ENCODE peak calls at places on chromosomes 4 and X, in six cellular contexts. One of them, this sample, is unnamed.

GRCh38 chr4:6198768-6199343 is 1.5 kb downstream of the JAKMIP1 start:
- DNase-seq in gastrocnemius medialis: no peak
- DNase-seq in HCT116: no peak
- DNase-seq in ovary: no peak
- DNase-seq in CD4-positive, CD25-positive, alpha-beta regulatory T cell: peak; percentile 45
- DNase-seq in GM23338: peak; percentile 83
- DNase-seq in this sample: no peak

GRCh38 chr4:22463179-22463578 is 52.7 kb downstream of the ADGRA3 start:
- DNase-seq in HCT116: no peak
- DNase-seq in CD4-positive, CD25-positive, alpha-beta regulatory T cell: peak; percentile 3
- DNase-seq in GM23338: peak; percentile 28
- DNase-seq in ovary: no peak
- DNase-seq in gastrocnemius medialis: no peak
- DNase-seq in this sample: no peak

GRCh38 chr4:152243890-152244595 is 291.8 kb downstream of the FBXW7 start:
- DNase-seq in GM23338: no peak
- DNase-seq in HCT116: no peak
- DNase-seq in CD4-positive, CD25-positive, alpha-beta regulatory T cell: peak; percentile 18
- DNase-seq in ovary: no peak
- DNase-seq in gastrocnemius medialis: peak; percentile 20
- DNase-seq in this sample: no peak

GRCh38 chrX:153634832-153635231 is 12.2 kb upstream of the DUSP9 start:
- DNase-seq in GM23338: no peak
- DNase-seq in CD4-positive, CD25-positive, alpha-beta regulatory T cell: no peak
- DNase-seq in gastrocnemius medialis: no peak
- DNase-seq in ovary: peak; percentile 38
- DNase-seq in HCT116: no peak
- DNase-seq in this sample: no peak

GRCh38 chr4:53141308-53141707 is 224.6 kb downstream of the SCFD2 start:
- DNase-seq in CD4-positive, CD25-positive, alpha-beta regulatory T cell: no peak
- DNase-seq in GM23338: no peak
- DNase-seq in ovary: no peak
- DNase-seq in HCT116: no peak
- DNase-seq in gastrocnemius medialis: no peak
- DNase-seq in this sample: no peak

GRCh38 chr4:5751073-5751917 is 40.3 kb downstream of the EVC start:
- DNase-seq in ovary: no peak
- DNase-seq in CD4-positive, CD25-positive, alpha-beta regulatory T cell: no peak
- DNase-seq in GM23338: peak; percentile 23
- DNase-seq in gastrocnemius medialis: peak; percentile 36
- DNase-seq in HCT116: no peak
- DNase-seq in this sample: no peak

GRCh38 chr4:55758570-55758969 is 61.0 kb upstream of the EXOC1L start:
- DNase-seq in HCT116: no peak
- DNase-seq in gastrocnemius medialis: no peak
- DNase-seq in GM23338: no peak
- DNase-seq in ovary: no peak
- DNase-seq in CD4-positive, CD25-positive, alpha-beta regulatory T cell: no peak
- DNase-seq in this sample: no peak

GRCh38 chr4:157221426-157221894 is 932 bp downstream of the GRIA2 start:
- DNase-seq in gastrocnemius medialis: no peak
- DNase-seq in GM23338: peak; percentile 34
- DNase-seq in ovary: no peak
- DNase-seq in CD4-positive, CD25-positive, alpha-beta regulatory T cell: no peak
- DNase-seq in HCT116: no peak
- DNase-seq in this sample: no peak

GRCh38 chr4:15035152-15035551 is 32.9 kb downstream of the CPEB2 start:
- DNase-seq in ovary: no peak
- DNase-seq in HCT116: no peak
- DNase-seq in gastrocnemius medialis: no peak
- DNase-seq in GM23338: no peak
- DNase-seq in CD4-positive, CD25-positive, alpha-beta regulatory T cell: peak; percentile 35
- DNase-seq in this sample: no peak

GRCh38 chr4:174018236-174018635 is 265.2 kb downstream of the FBXO8 start:
- DNase-seq in GM23338: no peak
- DNase-seq in ovary: no peak
- DNase-seq in HCT116: no peak
- DNase-seq in gastrocnemius medialis: no peak
- DNase-seq in CD4-positive, CD25-positive, alpha-beta regulatory T cell: no peak
- DNase-seq in this sample: no peak

GRCh38 chrX:1911401-1912131 is 296.7 kb downstream of the ASMT start:
- DNase-seq in GM23338: no peak
- DNase-seq in gastrocnemius medialis: no peak
- DNase-seq in CD4-positive, CD25-positive, alpha-beta regulatory T cell: no peak
- DNase-seq in ovary: no peak
- DNase-seq in HCT116: no peak
- DNase-seq in this sample: no peak

GRCh38 chr4:33831667-33832066 is 2412.6 kb downstream of the ARAP2 start:
- DNase-seq in CD4-positive, CD25-positive, alpha-beta regulatory T cell: no peak
- DNase-seq in ovary: no peak
- DNase-seq in HCT116: no peak
- DNase-seq in gastrocnemius medialis: no peak
- DNase-seq in GM23338: no peak
- DNase-seq in this sample: no peak

GRCh38 chr4:145069361-145069760 is 28.6 kb downstream of the ANAPC10 start:
- DNase-seq in gastrocnemius medialis: no peak
- DNase-seq in GM23338: no peak
- DNase-seq in HCT116: peak; percentile 32
- DNase-seq in CD4-positive, CD25-positive, alpha-beta regulatory T cell: no peak
- DNase-seq in ovary: no peak
- DNase-seq in this sample: no peak

GRCh38 chrX:102840871-102841705 is 96.0 kb upstream of the RAB40AL start:
- DNase-seq in HCT116: no peak
- DNase-seq in gastrocnemius medialis: no peak
- DNase-seq in GM23338: peak; percentile 69
- DNase-seq in ovary: no peak
- DNase-seq in CD4-positive, CD25-positive, alpha-beta regulatory T cell: peak; percentile 6
- DNase-seq in this sample: no peak

GRCh38 chr4:63459329-63459728 is 949.9 kb downstream of the TECRL start:
- DNase-seq in CD4-positive, CD25-positive, alpha-beta regulatory T cell: no peak
- DNase-seq in GM23338: no peak
- DNase-seq in ovary: no peak
- DNase-seq in gastrocnemius medialis: no peak
- DNase-seq in HCT116: no peak
- DNase-seq in this sample: no peak

GRCh38 chr4:99945718-99946345 is 586 bp downstream of the DNAJB14 start:
- DNase-seq in GM23338: peak; percentile 55
- DNase-seq in CD4-positive, CD25-positive, alpha-beta regulatory T cell: no peak
- DNase-seq in gastrocnemius medialis: no peak
- DNase-seq in HCT116: no peak
- DNase-seq in ovary: no peak
- DNase-seq in this sample: no peak

GRCh38 chrX:66635360-66635759 is 3.5 kb downstream of the EDA2R start:
- DNase-seq in CD4-positive, CD25-positive, alpha-beta regulatory T cell: no peak
- DNase-seq in GM23338: no peak
- DNase-seq in gastrocnemius medialis: no peak
- DNase-seq in HCT116: no peak
- DNase-seq in ovary: no peak
- DNase-seq in this sample: no peak
- H3K27ac ChIP-seq in CD4-positive, CD25-positive, alpha-beta regulatory T cell: no peak overlapping the region
- H3K27ac ChIP-seq in GM23338: no peak overlapping the region
- H3K27ac ChIP-seq in gastrocnemius medialis: no peak overlapping the region
- H3K27ac ChIP-seq in HCT116: no peak overlapping the region
- H3K27ac ChIP-seq in ovary: no peak overlapping the region
- H3K27ac ChIP-seq in this sample: no peak overlapping the region

GRCh38 chrX:10168226-10168625 is 11.5 kb downstream of the CLCN4 start:
- DNase-seq in ovary: no peak
- DNase-seq in HCT116: no peak
- DNase-seq in gastrocnemius medialis: no peak
- DNase-seq in GM23338: no peak
- DNase-seq in CD4-positive, CD25-positive, alpha-beta regulatory T cell: no peak
- DNase-seq in this sample: no peak

GRCh38 chrX:10166248-10166716 is 9.5 kb downstream of the CLCN4 start:
- DNase-seq in GM23338: no peak
- DNase-seq in gastrocnemius medialis: no peak
- DNase-seq in CD4-positive, CD25-positive, alpha-beta regulatory T cell: no peak
- DNase-seq in ovary: no peak
- DNase-seq in HCT116: no peak
- DNase-seq in this sample: no peak

GRCh38 chrX:10169180-10169579 is 12.4 kb downstream of the CLCN4 start:
- DNase-seq in gastrocnemius medialis: no peak
- DNase-seq in GM23338: no peak
- DNase-seq in HCT116: no peak
- DNase-seq in CD4-positive, CD25-positive, alpha-beta regulatory T cell: no peak
- DNase-seq in ovary: no peak
- DNase-seq in this sample: no peak

GRCh38 chrX:10165580-10166247 is 8.9 kb downstream of the CLCN4 start:
- DNase-seq in CD4-positive, CD25-positive, alpha-beta regulatory T cell: no peak
- DNase-seq in HCT116: no peak
- DNase-seq in GM23338: no peak
- DNase-seq in gastrocnemius medialis: peak; percentile 37
- DNase-seq in ovary: no peak
- DNase-seq in this sample: no peak

DNA sequence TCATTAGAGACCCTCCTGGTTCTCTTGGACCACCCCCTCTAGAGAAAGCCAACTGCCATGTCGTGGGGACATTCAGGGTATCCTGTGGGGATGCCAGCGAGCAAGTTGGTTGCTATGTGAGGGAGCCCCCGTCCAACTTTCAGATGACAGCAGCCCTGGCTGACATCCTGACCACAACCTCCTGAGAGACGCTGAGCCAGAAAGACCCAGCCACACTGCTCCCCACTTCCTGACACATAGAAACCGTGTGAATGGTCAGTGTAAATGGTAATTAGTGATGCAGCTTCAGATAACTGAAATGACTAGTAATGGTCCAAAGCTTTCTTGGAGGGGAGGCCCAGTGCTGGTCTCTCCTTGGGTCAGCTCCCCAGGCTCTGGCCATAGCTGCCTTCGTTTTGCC is 10.8 kb downstream of the CLCN4 start:
- DNase-seq in GM23338: no peak
- DNase-seq in HCT116: no peak
- DNase-seq in gastrocnemius medialis: no peak
- DNase-seq in CD4-positive, CD25-positive, alpha-beta regulatory T cell: no peak
- DNase-seq in ovary: no peak
- DNase-seq in this sample: no peak
- H3K27ac ChIP-seq in GM23338: no peak overlapping the region
- H3K27ac ChIP-seq in HCT116: no peak overlapping the region
- H3K27ac ChIP-seq in gastrocnemius medialis: peak overlapping the region; percentile 61
- H3K27ac ChIP-seq in CD4-positive, CD25-positive, alpha-beta regulatory T cell: no peak overlapping the region
- H3K27ac ChIP-seq in ovary: no peak overlapping the region
- H3K27ac ChIP-seq in this sample: no peak overlapping the region

GRCh38 chrX:10166731-10167149 is 10.0 kb downstream of the CLCN4 start:
- DNase-seq in HCT116: no peak
- DNase-seq in GM23338: no peak
- DNase-seq in CD4-positive, CD25-positive, alpha-beta regulatory T cell: no peak
- DNase-seq in gastrocnemius medialis: no peak
- DNase-seq in ovary: no peak
- DNase-seq in this sample: no peak
- H3K27ac ChIP-seq in HCT116: no peak overlapping the region
- H3K27ac ChIP-seq in GM23338: no peak overlapping the region
- H3K27ac ChIP-seq in CD4-positive, CD25-positive, alpha-beta regulatory T cell: no peak overlapping the region
- H3K27ac ChIP-seq in gastrocnemius medialis: peak overlapping the region; percentile 61
- H3K27ac ChIP-seq in ovary: no peak overlapping the region
- H3K27ac ChIP-seq in this sample: no peak overlapping the region

GRCh38 chr4:82892467-82892802 is 1.5 kb upstream of the SEC31A start:
- DNase-seq in HCT116: no peak
- DNase-seq in GM23338: no peak
- DNase-seq in gastrocnemius medialis: no peak
- DNase-seq in CD4-positive, CD25-positive, alpha-beta regulatory T cell: no peak
- DNase-seq in ovary: no peak
- DNase-seq in this sample: no peak
- H3K27ac ChIP-seq in HCT116: no peak overlapping the region
- H3K27ac ChIP-seq in GM23338: peak overlapping the region; percentile 70
- H3K27ac ChIP-seq in gastrocnemius medialis: no peak overlapping the region
- H3K27ac ChIP-seq in CD4-positive, CD25-positive, alpha-beta regulatory T cell: no peak overlapping the region
- H3K27ac ChIP-seq in ovary: no peak overlapping the region
- H3K27ac ChIP-seq in this sample: peak overlapping the region; percentile 99

GRCh38 chr4:68864438-68865177 is 48.8 kb downstream of the UGT2B10 start:
- DNase-seq in HCT116: no peak
- DNase-seq in GM23338: no peak
- DNase-seq in gastrocnemius medialis: no peak
- DNase-seq in CD4-positive, CD25-positive, alpha-beta regulatory T cell: no peak
- DNase-seq in ovary: no peak
- DNase-seq in this sample: no peak
- H3K27ac ChIP-seq in HCT116: no peak overlapping the region
- H3K27ac ChIP-seq in GM23338: no peak overlapping the region
- H3K27ac ChIP-seq in gastrocnemius medialis: no peak overlapping the region
- H3K27ac ChIP-seq in CD4-positive, CD25-positive, alpha-beta regulatory T cell: no peak overlapping the region
- H3K27ac ChIP-seq in ovary: no peak overlapping the region
- H3K27ac ChIP-seq in this sample: no peak overlapping the region

This sample was measured in naive thymus-derived CD4-positive, alpha-beta T cell.